ENCODE peak calls at places on chromosomes 5 and 9, in eight cellular contexts. R is naive thymus-derived CD4-positive, alpha-beta T cell; B is choroid plexus epithelial cell; I is occipital lobe; V is activated T-cell treated with anti-CD3 and anti-CD28 coated beads for 1 hour; G is CD8-positive, alpha-beta T cell; L is NCI-H1436 treated with DMSO at 0.1 percent for 48 hours; F is stimulated activated CD8-positive, alpha-beta memory T cell treated with anti-CD3 and anti-CD28 coated beads, Interleukin-4, amount 100 ng/mL, for 24 hours. Q is an unnamed sample.

GRCh38 chr9:95157491-95158151 is 159.9 kb downstream of the FANCC start:
- DNase-seq in F (no peak), R (no peak), G (no peak), I (no peak), L (no peak), B (peak; percentile 98), V (no peak), Q (no peak)

GRCh38 chr5:124180523-124181461 is 565.6 kb downstream of the ZNF608 start:
- DNase-seq in V (no peak), R (no peak), F (no peak), L (no peak), I (no peak), B (no peak), G (no peak), Q (no peak)

GRCh38 chr5:6784481-6784880 is 71.2 kb downstream of the TENT4A start:
- DNase-seq in B (no peak), R (no peak), I (no peak), F (no peak), V (no peak), G (no peak), L (no peak), Q (no peak)

GRCh38 chr9:129964901-129965734 is 77.9 kb downstream of the FNBP1 start:
- DNase-seq in R (no peak), B (peak; percentile 61), L (no peak), I (no peak), G (no peak), F (no peak), V (no peak), Q (no peak)

GRCh38 chr5:14178671-14179211 is 35.6 kb downstream of the TRIO start:
- DNase-seq in B (peak; percentile 88), G (no peak), V (no peak), R (no peak), F (no peak), I (no peak), L (no peak), Q (no peak)

GRCh38 chr5:155746340-155747038 is 580.5 kb upstream of the SGCD start:
- DNase-seq in R (no peak), I (no peak), V (no peak), B (no peak), F (no peak), G (no peak), L (no peak), Q (no peak)

GRCh38 chr5:92800360-92800759 is 780.7 kb downstream of the NR2F1-AS1 start:
- DNase-seq in B (peak; percentile 92), F (no peak), V (no peak), L (no peak), G (no peak), R (no peak), I (no peak), Q (no peak)

GRCh38 chr5:34511481-34511880 is 144.6 kb upstream of the RAI14 start:
- DNase-seq in L (no peak), I (no peak), R (no peak), G (no peak), F (no peak), V (no peak), B (no peak), Q (no peak)

GRCh38 chr9:91500509-91501011 is 76.9 kb upstream of the NFIL3 start:
- DNase-seq in R (no peak), I (no peak), V (no peak), B (peak; percentile 93), L (no peak), G (no peak), F (no peak), Q (no peak)

GRCh38 chr5:131164161-131164930 is 710 bp downstream of the HINT1 start:
- DNase-seq in B (peak; percentile 85), R (peak; percentile 75), G (peak; percentile 42), F (peak; percentile 51), L (no peak), I (peak; percentile 52), V (peak; percentile 56), Q (no peak)

GRCh38 chr5:172892713-172893112 is 58.7 kb downstream of the ERGIC1 start:
- DNase-seq in B (peak; percentile 60), G (no peak), I (no peak), L (no peak), R (no peak), V (no peak), F (no peak), Q (no peak)

GRCh38 chr5:172868436-172868923 is 34.4 kb downstream of the ERGIC1 start:
- DNase-seq in G (no peak), R (no peak), V (no peak), I (no peak), B (peak; percentile 63), L (no peak), F (no peak), Q (no peak)

GRCh38 chr5:158026248-158027031 is 167.5 kb upstream of the CLINT1 start:
- DNase-seq in G (no peak), R (no peak), B (no peak), L (no peak), I (no peak), V (no peak), F (no peak), Q (no peak)

GRCh38 chr5:79508354-79508753 is 5.6 kb downstream of the HOMER1 start:
- DNase-seq in I (no peak), F (no peak), R (no peak), G (no peak), V (no peak), B (no peak), L (no peak), Q (peak; percentile 85)

GRCh38 chr5:137822158-137822764 is 45.4 kb upstream of the MYOT start:
- DNase-seq in R (no peak), L (no peak), I (no peak), V (no peak), B (peak; percentile 65), F (no peak), G (no peak), Q (no peak)

GRCh38 chr5:1555011-1555807 is 31.4 kb upstream of the LPCAT1 start:
- DNase-seq in G (no peak), F (no peak), R (no peak), B (peak; percentile 60), I (no peak), L (no peak), V (no peak), Q (no peak)

GRCh38 chr5:140328036-140328764 is 18.2 kb downstream of the HBEGF start:
- DNase-seq in B (no peak), V (no peak), I (no peak), G (no peak), L (no peak), R (no peak), F (no peak), Q (no peak)

GRCh38 chr5:51651889-51652288 is 268.6 kb downstream of the ISL1 start:
- DNase-seq in I (no peak), R (no peak), B (no peak), V (no peak), F (no peak), G (no peak), L (no peak), Q (no peak)

GRCh38 chr5:157740211-157740610 is 3.3 kb upstream of the LSM11 start:
- DNase-seq in F (no peak), B (peak; percentile 42), I (no peak), L (no peak), V (no peak), G (no peak), R (peak; percentile 32), Q (no peak)

GRCh38 chr5:87191645-87192044 is 76.0 kb upstream of the RASA1 start:
- DNase-seq in B (no peak), L (no peak), I (no peak), G (no peak), R (no peak), F (no peak), V (no peak), Q (no peak)

GRCh38 chr5:173963867-173964429 is 25.0 kb upstream of the C5orf47 start:
- DNase-seq in F (no peak), V (no peak), R (peak; percentile 53), L (peak; percentile 29), I (no peak), B (no peak), G (no peak), Q (peak; percentile 12)

GRCh38 chr9:123568691-123569342 is 212.8 kb downstream of the CRB2 start:
- DNase-seq in F (no peak), B (peak; percentile 59), L (no peak), G (no peak), I (no peak), V (no peak), R (no peak), Q (peak; percentile 27)

GRCh38 chr5:154758977-154759376 is 3.8 kb downstream of the LARP1 start:
- DNase-seq in I (no peak), R (no peak), B (no peak), L (no peak), F (no peak), G (no peak), V (no peak), Q (no peak)

GRCh38 chr5:2165203-2165602 is 282.5 kb upstream of the IRX4 start:
- DNase-seq in L (no peak), V (no peak), B (no peak), I (no peak), F (no peak), R (no peak), G (no peak), Q (no peak)

GRCh38 chr9:130860458-130861316 is 25.6 kb downstream of the ABL1 start:
- DNase-seq in I (no peak), R (no peak), B (peak; percentile 97), V (no peak), G (no peak), L (no peak), F (no peak), Q (no peak)

GRCh38 chr9:71766663-71767062 is 1.6 kb downstream of the CEMIP2 start:
- DNase-seq in I (no peak), V (no peak), F (no peak), B (no peak), L (no peak), R (peak; percentile 53), G (no peak), Q (no peak)

GRCh38 chr9:92140754-92141143 is 25.5 kb upstream of the SPTLC1 start:
- DNase-seq in F (no peak), B (no peak), G (no peak), V (no peak), I (no peak), R (no peak), L (no peak), Q (no peak)

Q was measured in NCI-H187 treated with DMSO at 0.1 percent for 48 hours.